ENCODE peak calls at places on chromosomes 5 and 9, in six cellular contexts. V is substantia nigra, Q is cardiac muscle cell, F is stomach, D is PC-3, Y is small intestine. W is an unnamed sample.

GRCh38 chr5:52356311-52356918 is 431.3 kb upstream of the ITGA1 start:
- DNase-seq in V (no peak), Q (peak), F (no peak), D (peak), Y (peak), W (no peak)

GRCh38 chr9:138099803-138100598 is 222.4 kb downstream of the CACNA1B start:
- DNase-seq in V (no peak), Q (no peak), F (peak), D (no peak), Y (no peak), W (no peak)

GRCh38 chr5:138459311-138459710 is 6.0 kb upstream of the EGR1 start:
- DNase-seq in V (peak), Q (no peak), F (peak), D (no peak), Y (peak), W (no peak)

GRCh38 chr9:70564464-70565190 is 150.2 kb upstream of the KLF9 start:
- DNase-seq in V (no peak), Q (no peak), F (no peak), D (no peak), Y (no peak), W (no peak)

GRCh38 chr5:58182287-58182841 is 277.5 kb downstream of the PLK2 start:
- DNase-seq in V (no peak), Q (peak), F (no peak), D (no peak), Y (no peak), W (no peak)

GRCh38 chr5:4868140-4868735 is 271.9 kb upstream of the ADAMTS16 start:
- DNase-seq in V (peak), Q (peak), F (peak), D (peak), Y (peak), W (peak)

GRCh38 chr5:172453206-172453985 is 929 bp downstream of the SH3PXD2B start:
- DNase-seq in V (peak), Q (peak), F (peak), D (no peak), Y (no peak), W (no peak)

GRCh38 chr9:124320062-124320973 is 62.6 kb downstream of the NEK6 start:
- DNase-seq in V (peak), Q (peak), F (peak), D (peak), Y (peak), W (no peak)

GRCh38 chr5:169648725-169649124 is 11.7 kb downstream of the DOCK2 start:
- DNase-seq in V (no peak), Q (peak), F (no peak), D (no peak), Y (no peak), W (no peak)

GRCh38 chr5:75108515-75108914 is 56.2 kb upstream of the GCNT4 start:
- DNase-seq in V (no peak), Q (no peak), F (no peak), D (no peak), Y (no peak), W (no peak)

GRCh38 chr9:81227507-81228245 is 461.7 kb downstream of the TLE1 start:
- DNase-seq in V (no peak), Q (peak), F (no peak), D (no peak), Y (no peak), W (no peak)

GRCh38 chr5:5026407-5026780 is 113.7 kb upstream of the ADAMTS16 start:
- DNase-seq in V (no peak), Q (no peak), F (no peak), D (peak), Y (no peak), W (no peak)

GRCh38 chr5:72634444-72634843 is 127.2 kb upstream of the ZNF366 start:
- DNase-seq in V (no peak), Q (no peak), F (no peak), D (no peak), Y (no peak), W (no peak)

GRCh38 chr5:57468481-57469165 is 14.0 kb downstream of the ACTBL2 start:
- DNase-seq in V (no peak), Q (no peak), F (no peak), D (no peak), Y (no peak), W (no peak)

GRCh38 chr9:4508246-4508906 is 18.1 kb downstream of the SLC1A1 start:
- DNase-seq in V (no peak), Q (no peak), F (no peak), D (peak), Y (peak), W (no peak)

GRCh38 chr9:85524531-85524930 is 217.2 kb downstream of the AGTPBP1 start:
- DNase-seq in V (peak), Q (no peak), F (no peak), D (no peak), Y (no peak), W (no peak)

GRCh38 chr9:85528142-85528541 is 213.6 kb downstream of the AGTPBP1 start:
- DNase-seq in V (no peak), Q (no peak), F (no peak), D (no peak), Y (no peak), W (no peak)

GRCh38 chr9:85523202-85523601 is 218.6 kb downstream of the AGTPBP1 start:
- DNase-seq in V (no peak), Q (no peak), F (no peak), D (no peak), Y (no peak), W (no peak)

GRCh38 chr9:85528607-85529006 is 213.1 kb downstream of the AGTPBP1 start:
- DNase-seq in V (no peak), Q (no peak), F (no peak), D (no peak), Y (no peak), W (no peak)

DNA sequence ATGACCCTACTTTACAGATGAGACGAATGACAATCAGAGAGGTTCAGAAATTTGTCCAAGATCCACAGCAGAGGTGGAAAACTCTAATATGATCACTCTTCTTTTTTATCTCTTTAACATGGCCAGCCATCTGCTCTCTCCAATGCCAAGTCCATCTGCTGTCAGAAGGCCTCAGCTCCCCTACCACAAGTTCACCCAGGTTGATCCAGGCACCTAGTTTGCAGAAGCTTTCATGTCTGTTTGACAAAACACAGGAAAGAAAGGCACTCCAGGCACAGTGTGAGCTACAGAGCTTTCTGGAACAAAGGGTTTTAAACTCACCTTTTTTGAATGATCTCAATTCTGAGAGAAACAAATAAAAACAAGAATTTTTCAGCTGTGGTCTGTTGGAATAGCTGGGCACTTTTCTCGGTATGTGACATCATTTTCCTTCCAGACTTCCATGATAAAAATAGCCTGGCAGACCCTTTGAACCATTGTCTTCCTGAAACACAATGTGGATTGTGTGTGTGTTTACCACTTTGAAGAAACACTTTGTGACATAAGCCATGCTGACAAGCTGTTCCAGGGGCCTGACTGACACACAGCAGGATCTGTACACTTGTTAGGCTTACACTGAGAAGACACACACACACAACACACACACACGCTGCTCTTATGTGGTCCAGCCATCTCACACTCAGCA is 214.3 kb downstream of the AGTPBP1 start:
- DNase-seq in V (peak), Q (no peak), F (no peak), D (no peak), Y (no peak), W (no peak)
- H3K27ac ChIP-seq in V (peak), Q (no peak), F (peak), D (no peak), Y (peak), W (no peak)

GRCh38 chr5:62083247-62083646 is 222.8 kb upstream of the KIF2A start:
- DNase-seq in V (no peak), Q (no peak), F (no peak), D (no peak), Y (no peak), W (no peak)
- H3K27ac ChIP-seq in V (no peak), Q (no peak), F (no peak), D (peak), Y (no peak), W (no peak)

GRCh38 chr5:125151150-125151932 is 404.9 kb upstream of the ZNF608 start:
- DNase-seq in V (no peak), Q (no peak), F (no peak), D (no peak), Y (no peak), W (no peak)
- H3K27ac ChIP-seq in V (peak), Q (no peak), F (no peak), D (no peak), Y (no peak), W (no peak)

DNA sequence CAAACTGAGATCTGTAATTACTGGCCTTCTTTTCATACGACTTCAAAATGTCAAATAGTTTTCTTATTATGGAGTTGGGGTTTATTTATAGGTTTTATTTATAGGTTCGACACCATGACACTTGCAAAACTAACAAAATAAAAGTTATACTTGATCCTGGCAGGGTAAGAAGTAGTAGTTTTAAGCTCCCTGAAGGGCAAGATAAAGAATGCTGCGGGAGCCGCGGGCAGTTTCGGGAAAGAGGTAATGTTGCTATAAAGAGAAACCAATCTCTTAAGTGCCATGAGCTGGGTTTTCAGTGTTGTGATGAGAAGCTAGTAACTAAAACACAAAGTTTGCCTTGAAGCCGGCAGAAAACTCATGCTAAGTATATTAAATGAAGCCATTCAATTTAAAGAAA is 24.8 kb downstream of the PTPN3 start:
- DNase-seq in V (no peak), Q (peak), F (no peak), D (no peak), Y (no peak), W (no peak)
- H3K27ac ChIP-seq in V (no peak), Q (no peak), F (no peak), D (no peak), Y (no peak), W (no peak)

GRCh38 chr9:86767373-86767772 is 179.9 kb downstream of the GAS1 start:
- DNase-seq in V (no peak), Q (no peak), F (no peak), D (no peak), Y (no peak), W (no peak)

GRCh38 chr9:86765040-86765343 is 182.3 kb downstream of the GAS1 start:
- DNase-seq in V (no peak), Q (no peak), F (no peak), D (no peak), Y (no peak), W (no peak)

GRCh38 chr9:86766912-86767311 is 180.4 kb downstream of the GAS1 start:
- DNase-seq in V (peak), Q (no peak), F (no peak), D (peak), Y (peak), W (no peak)

GRCh38 chr9:86764230-86765039 is 182.9 kb downstream of the GAS1 start:
- DNase-seq in V (no peak), Q (peak), F (no peak), D (no peak), Y (no peak), W (no peak)

GRCh38 chr9:86765736-86766410 is 181.4 kb downstream of the GAS1 start:
- DNase-seq in V (no peak), Q (no peak), F (no peak), D (no peak), Y (no peak), W (no peak)
- H3K27ac ChIP-seq in V (no peak), Q (no peak), F (no peak), D (no peak), Y (no peak), W (no peak)

DNA sequence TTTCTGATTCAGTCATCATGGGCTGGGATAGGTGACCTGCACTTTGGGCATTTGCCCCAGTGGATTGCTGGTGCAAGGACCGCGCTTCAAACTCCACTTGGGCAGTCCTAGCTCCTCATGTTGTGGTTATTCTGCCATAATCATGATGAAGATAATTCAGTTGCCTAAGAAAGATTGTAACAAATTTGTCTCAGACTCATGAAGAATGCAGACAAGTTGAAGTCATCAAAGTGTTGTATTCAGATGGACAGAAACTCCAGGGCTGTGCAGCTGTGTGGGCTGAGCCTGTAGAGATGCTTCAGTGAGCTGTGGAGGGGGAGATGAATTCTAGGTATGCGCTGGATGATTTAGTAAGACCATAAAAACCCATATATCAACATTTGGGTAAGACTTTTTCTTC is 38.6 kb downstream of the TARS1 start:
- DNase-seq in V (no peak), Q (no peak), F (no peak), D (no peak), Y (no peak), W (no peak)
- H3K27ac ChIP-seq in V (no peak), Q (no peak), F (no peak), D (no peak), Y (no peak), W (no peak)

DNA sequence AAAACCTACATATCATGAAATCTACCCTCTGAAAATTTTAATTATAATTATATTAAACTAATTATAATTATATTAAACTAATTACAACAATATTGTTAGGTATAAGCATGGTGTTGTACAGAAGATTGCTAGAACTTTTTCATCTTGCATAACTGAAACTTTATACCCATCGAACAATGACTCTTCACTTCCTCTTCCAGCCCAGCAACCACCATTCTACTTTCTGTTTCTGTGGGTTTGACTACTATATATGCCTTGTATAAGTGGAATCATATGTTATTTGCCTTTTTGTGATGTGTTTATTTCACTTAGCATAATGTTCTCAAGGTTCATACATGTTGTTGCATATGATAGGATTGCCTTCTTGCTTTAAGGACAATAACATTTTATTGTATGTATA is 274.2 kb upstream of the CCNH start:
- DNase-seq in V (no peak), Q (no peak), F (no peak), D (no peak), Y (no peak), W (no peak)
- H3K27ac ChIP-seq in V (no peak), Q (no peak), F (no peak), D (no peak), Y (no peak), W (no peak)

DNA sequence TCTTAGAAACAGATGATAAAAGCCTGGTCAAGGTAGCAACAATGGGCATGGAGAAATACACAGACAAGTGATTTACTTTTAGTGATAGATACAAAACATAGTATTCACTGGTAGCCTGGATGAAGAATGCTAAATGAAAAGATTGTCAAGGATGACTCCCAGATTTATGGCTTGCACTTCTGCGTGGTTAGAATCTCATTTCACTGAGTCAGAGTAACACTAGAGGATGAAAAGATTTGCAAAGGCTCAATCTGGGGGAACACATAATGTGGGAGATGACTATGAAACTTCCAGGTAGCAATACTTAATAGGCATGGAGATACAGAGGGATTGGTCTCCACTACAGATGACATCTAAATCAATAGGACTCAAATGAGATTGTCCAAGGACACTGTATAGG is 38.4 kb downstream of the AGTPBP1 start:
- DNase-seq in V (no peak), Q (no peak), F (no peak), D (no peak), Y (no peak), W (no peak)
- H3K27ac ChIP-seq in V (no peak), Q (no peak), F (no peak), D (no peak), Y (no peak), W (no peak)

W was measured in SK-N-MC.